ENCODE peak calls at places on chromosomes 4 and X, in six cellular contexts. R is hepatocyte, E is stomach, Z is Panc1, G is uterus, L is pancreas. X is an unnamed sample. For H3K4me1, the result is how much of the 10 kb centered on the place peaks cover.

GRCh38 chrX:153794897-153795816 is 689 bp downstream of the SSR4 start:
- DNase-seq in G (no peak), E (no peak), L (no peak), Z (no peak), R (no peak), X (no peak)

GRCh38 chr4:23360718-23361117 is 529.1 kb downstream of the PPARGC1A start:
- DNase-seq in R (no peak), Z (no peak), L (no peak), G (no peak), E (no peak), X (no peak)

GRCh38 chrX:1466971-1467561 is 14.4 kb upstream of the ASMTL start:
- DNase-seq in E (peak), Z (no peak), L (no peak), R (no peak), G (no peak), X (no peak)

GRCh38 chr4:118396881-118397666 is 44.3 kb upstream of the PRSS12 start:
- DNase-seq in R (no peak), G (no peak), L (no peak), E (no peak), Z (no peak), X (no peak)

GRCh38 chrX:130039847-130040246 is 57.4 kb downstream of the BCORL1 start:
- DNase-seq in R (no peak), G (no peak), E (no peak), L (no peak), Z (no peak), X (no peak)

GRCh38 chrX:129786210-129786651 is 6.5 kb downstream of the SASH3 start:
- DNase-seq in E (no peak), G (no peak), L (no peak), R (no peak), Z (no peak), X (no peak)

GRCh38 chr4:173536808-173537429 is 6.9 kb upstream of the HAND2 start:
- DNase-seq in Z (no peak), L (no peak), G (peak), R (peak), E (no peak), X (no peak)

GRCh38 chrX:31483336-31483735 is 411.5 kb upstream of the FTHL17 start:
- DNase-seq in L (no peak), G (no peak), E (no peak), Z (no peak), R (no peak), X (no peak)

GRCh38 chr4:29326816-29327215 is 1393.4 kb upstream of the PCDH7 start:
- DNase-seq in E (no peak), G (no peak), R (no peak), L (no peak), Z (no peak), X (no peak)

GRCh38 chr4:53196195-53196641 is 169.6 kb downstream of the SCFD2 start:
- DNase-seq in L (no peak), R (peak), E (no peak), G (no peak), Z (no peak), X (no peak)

GRCh38 chrX:13179100-13179499 is 134.7 kb upstream of the FAM9C start:
- DNase-seq in Z (no peak), R (no peak), E (no peak), G (no peak), L (no peak), X (peak)

GRCh38 chr4:177339794-177340374 is 30.2 kb downstream of the NEIL3 start:
- DNase-seq in Z (no peak), R (peak), E (no peak), L (no peak), G (no peak), X (no peak)
- TF ChIP-seq CTCF in Z (peak), R (peak), E (no peak), L (peak), G (peak), X (peak)

DNA sequence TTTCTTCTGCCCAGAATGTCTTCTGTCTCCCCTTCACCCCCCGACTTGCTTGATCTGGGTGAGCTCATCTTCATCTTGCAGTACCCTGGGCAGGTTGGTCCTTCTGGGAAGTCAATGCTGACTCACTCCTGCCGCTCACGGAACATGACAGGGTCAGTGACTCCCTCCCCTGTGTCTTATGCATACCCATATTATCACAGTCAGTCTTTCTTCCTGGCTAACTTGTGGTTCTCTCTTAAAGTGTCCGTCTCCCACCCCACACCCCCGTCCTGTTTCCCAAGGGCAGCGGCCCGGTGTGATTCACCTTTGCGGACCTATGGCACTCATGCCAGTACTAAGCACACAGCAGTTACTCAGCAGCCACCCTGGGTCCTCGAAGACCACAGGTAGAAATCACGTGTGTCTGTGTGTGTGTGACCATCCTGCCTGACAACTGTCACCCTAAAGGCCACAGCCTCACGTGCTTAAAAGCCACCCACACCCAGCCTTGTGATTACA is 17.7 kb downstream of the IQSEC2 start:
- DNase-seq in G (no peak), Z (peak), L (no peak), E (no peak), R (no peak), X (no peak)
- H3K4me1 ChIP-seq in G (under half), Z (under half), L (under half), E (under half), R (under half), X (under half)

DNA sequence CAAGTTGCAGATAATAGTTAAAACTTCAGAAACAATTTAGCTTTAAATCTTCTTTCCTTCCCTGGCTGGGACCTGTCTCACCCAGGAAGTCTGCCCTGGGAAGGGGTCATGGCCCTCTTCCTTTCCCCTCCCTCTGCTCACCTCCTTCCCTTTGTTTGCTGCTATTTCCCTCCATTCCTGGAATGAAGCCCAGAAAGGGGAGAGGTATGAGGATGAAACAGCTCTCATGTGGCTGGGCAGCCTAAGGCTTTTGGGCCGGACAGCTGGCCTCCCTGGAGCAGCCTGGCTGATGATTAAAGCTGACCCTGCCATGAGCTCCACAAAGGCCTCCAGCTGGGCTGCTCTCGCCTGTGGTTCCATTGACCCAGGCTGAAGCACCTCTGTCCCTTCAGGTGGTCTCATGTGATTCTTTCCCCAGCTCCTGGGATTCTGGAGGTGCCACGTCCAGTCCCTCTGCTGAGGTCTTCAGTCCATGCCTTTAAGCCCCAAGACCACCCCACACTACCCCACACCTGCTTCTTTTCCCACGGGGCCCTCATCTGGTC is 202.1 kb downstream of the PTTG2 start:
- DNase-seq in L (peak), G (peak), E (peak), Z (no peak), R (peak), X (no peak)
- H3K27ac ChIP-seq in L (peak), G (peak), E (peak), Z (no peak), R (peak), X (no peak)

DNA sequence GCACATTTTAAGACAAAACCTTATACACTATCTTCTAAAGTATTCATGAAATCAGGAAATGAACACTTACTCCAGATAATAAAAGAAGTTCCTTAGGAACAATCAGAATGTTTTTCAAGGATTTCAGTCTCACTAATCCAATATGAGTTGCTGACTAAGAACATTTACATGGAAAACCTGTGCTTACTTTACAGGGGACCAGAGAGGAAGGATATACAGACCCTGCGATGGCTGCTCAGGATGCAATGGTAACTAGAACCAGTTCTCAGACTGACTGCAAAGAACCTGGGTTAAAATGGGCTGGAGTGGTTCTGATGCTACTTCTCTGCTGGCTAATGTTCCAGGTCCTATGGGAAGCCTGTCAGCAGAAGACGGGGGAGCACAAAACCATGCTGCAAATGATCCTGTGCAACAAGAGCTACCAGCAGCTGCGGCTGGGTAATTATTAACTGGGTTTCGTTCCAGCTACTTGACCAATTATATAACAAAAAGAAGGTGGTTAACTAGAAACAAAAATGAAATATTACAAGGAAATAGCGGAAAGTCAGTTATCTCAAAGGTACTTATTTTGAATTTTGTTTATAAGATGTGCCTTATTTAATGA is 85.3 kb downstream of the ANXA10 start:
- DNase-seq in L (peak), E (no peak), Z (no peak), R (peak), G (no peak), X (no peak)
- TF ChIP-seq CTCF in L (no peak), E (no peak), Z (no peak), R (no peak), G (no peak), X (no peak)

GRCh38 chr4:158781963-158782362 is 13.1 kb downstream of the FNIP2 start:
- DNase-seq in R (no peak), Z (no peak), E (no peak), G (no peak), L (no peak), X (no peak)
- H3K4me1 ChIP-seq in R (under half), Z (half or more), E (half or more), G (under half), L (half or more), X (under half)

GRCh38 chrX:20374450-20374849 is 107.7 kb upstream of the RPS6KA3 start:
- DNase-seq in Z (no peak), G (no peak), R (no peak), L (no peak), E (no peak), X (no peak)
- H3K27ac ChIP-seq in Z (no peak), G (no peak), R (peak), L (no peak), E (peak), X (no peak)

GRCh38 chrX:2712428-2712827 is 21.3 kb downstream of the CD99 start:
- DNase-seq in R (no peak), L (no peak), E (no peak), Z (no peak), G (no peak), X (no peak)
- TF ChIP-seq CTCF in R (no peak), L (no peak), E (no peak), Z (no peak), G (no peak), X (no peak)

GRCh38 chr4:52098618-52099017 is 47.5 kb downstream of the SPATA18 start:
- DNase-seq in G (no peak), L (no peak), E (no peak), Z (no peak), R (no peak), X (no peak)

GRCh38 chr4:52093466-52093865 is 42.4 kb downstream of the SPATA18 start:
- DNase-seq in G (no peak), L (no peak), Z (no peak), E (no peak), R (no peak), X (no peak)

GRCh38 chr4:52094746-52095145 is 43.6 kb downstream of the SPATA18 start:
- DNase-seq in E (no peak), G (no peak), R (no peak), L (no peak), Z (no peak), X (no peak)

GRCh38 chr4:52096048-52096447 is 44.9 kb downstream of the SPATA18 start:
- DNase-seq in Z (no peak), L (no peak), E (no peak), G (no peak), R (peak), X (no peak)

GRCh38 chr4:52095374-52095773 is 44.3 kb downstream of the SPATA18 start:
- DNase-seq in Z (no peak), G (no peak), L (no peak), E (no peak), R (no peak), X (no peak)
- H3K4me1 ChIP-seq in Z (under half), G (under half), L (under half), E (under half), R (under half), X (under half)

DNA sequence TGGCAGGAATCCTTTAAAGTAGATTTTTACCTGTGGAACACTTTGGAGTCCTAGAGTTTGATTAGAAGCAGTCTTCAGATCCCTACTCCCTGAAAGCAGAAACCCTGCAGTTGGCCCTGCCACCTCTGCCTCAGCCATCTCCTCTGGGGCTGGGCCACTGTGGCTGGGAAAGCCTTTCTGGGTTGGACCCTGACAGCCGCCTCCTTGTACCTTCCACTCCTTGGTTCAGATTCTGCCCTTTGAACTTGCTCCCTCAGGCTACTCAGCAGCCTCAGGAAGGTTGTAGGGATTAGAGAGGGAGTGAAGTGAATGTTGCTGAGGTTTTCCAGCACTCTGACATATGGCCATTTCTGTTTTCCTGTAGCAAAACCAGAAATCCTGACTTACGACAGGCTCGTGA is 65.5 kb downstream of the KIT start:
- DNase-seq in G (no peak), Z (no peak), R (no peak), L (no peak), E (no peak), X (no peak)
- H3K27ac ChIP-seq in G (no peak), Z (no peak), R (no peak), L (no peak), E (no peak), X (no peak)